ENCODE peak calls at places on chromosomes 6 and 20, in ten cellular contexts. S is thyroid gland, W is AG04449, B is cardiac muscle cell, Y is vagina, K is upper lobe of right lung, U is fibroblast of pulmonary artery, N is psoas muscle, T is A549, G is Peyer's patch. R is an unnamed sample.

GRCh38 chr20:63472159-63472811 is at the start of gene KCNQ2:
- DNase-seq in S (no peak), W (no peak), B (no peak), Y (no peak), K (no peak), U (no peak), N (no peak), T (no peak), G (no peak), R (no peak)

GRCh38 chr20:11395581-11395980 is 522.1 kb upstream of the BTBD3 start:
- DNase-seq in S (no peak), W (no peak), B (no peak), Y (no peak), K (no peak), U (no peak), N (no peak), T (no peak), G (no peak), R (no peak)

GRCh38 chr6:22036267-22036666 is 260.6 kb downstream of the PRL start:
- DNase-seq in S (peak), W (no peak), B (peak), Y (no peak), K (no peak), U (peak), N (no peak), T (peak), G (no peak), R (no peak)

GRCh38 chr20:20694591-20694990 is 17.9 kb downstream of the RALGAPA2 start:
- DNase-seq in S (peak), W (no peak), B (no peak), Y (no peak), K (no peak), U (no peak), N (no peak), T (no peak), G (no peak), R (no peak)

GRCh38 chr20:2742934-2743559 is 50.5 kb downstream of the EBF4 start:
- DNase-seq in S (peak), W (no peak), B (peak), Y (peak), K (peak), U (peak), N (no peak), T (peak), G (peak), R (peak)

GRCh38 chr20:14956026-14956425 is 618.6 kb upstream of the FLRT3 start:
- DNase-seq in S (no peak), W (no peak), B (no peak), Y (no peak), K (no peak), U (no peak), N (no peak), T (no peak), G (no peak), R (no peak)

GRCh38 chr20:38173237-38174156 is 8.4 kb upstream of the TGM2 start:
- DNase-seq in S (no peak), W (peak), B (peak), Y (no peak), K (peak), U (peak), N (peak), T (peak), G (peak), R (peak)

GRCh38 chr6:166430269-166430668 is 47.5 kb upstream of the MPC1 start:
- DNase-seq in S (no peak), W (no peak), B (no peak), Y (peak), K (peak), U (no peak), N (no peak), T (no peak), G (peak), R (no peak)

GRCh38 chr6:77124604-77125003 is 338.7 kb downstream of the HTR1B start:
- DNase-seq in S (no peak), W (no peak), B (peak), Y (no peak), K (no peak), U (peak), N (no peak), T (no peak), G (no peak), R (no peak)

GRCh38 chr20:48603819-48604405 is 223.9 kb downstream of the PREX1 start:
- DNase-seq in S (no peak), W (no peak), B (no peak), Y (no peak), K (peak), U (no peak), N (no peak), T (no peak), G (peak), R (no peak)

GRCh38 chr6:93849857-93850256 is 430.5 kb upstream of the EPHA7 start:
- DNase-seq in S (no peak), W (no peak), B (no peak), Y (no peak), K (no peak), U (no peak), N (no peak), T (no peak), G (no peak), R (no peak)

GRCh38 chr20:6959900-6960312 is 192.4 kb downstream of the BMP2 start:
- DNase-seq in S (no peak), W (no peak), B (peak), Y (no peak), K (no peak), U (no peak), N (no peak), T (no peak), G (no peak), R (no peak)

GRCh38 chr6:48151142-48151541 is 40.1 kb upstream of the PTCHD4 start:
- DNase-seq in S (no peak), W (no peak), B (peak), Y (no peak), K (no peak), U (peak), N (no peak), T (no peak), G (no peak), R (no peak)

GRCh38 chr6:131216277-131216676 is 81.0 kb downstream of the AKAP7 start:
- DNase-seq in S (no peak), W (no peak), B (peak), Y (no peak), K (no peak), U (peak), N (no peak), T (no peak), G (no peak), R (no peak)

GRCh38 chr6:133964052-133964451 is 11.0 kb downstream of the TBPL1 start:
- DNase-seq in S (no peak), W (peak), B (peak), Y (no peak), K (no peak), U (peak), N (no peak), T (no peak), G (no peak), R (no peak)

GRCh38 chr6:86477510-86478166 is 459.7 kb upstream of the HTR1E start:
- DNase-seq in S (peak), W (no peak), B (no peak), Y (no peak), K (no peak), U (no peak), N (no peak), T (no peak), G (no peak), R (no peak)

GRCh38 chr6:85756982-85757381 is 114.3 kb upstream of the SYNCRIP start:
- DNase-seq in S (no peak), W (no peak), B (peak), Y (no peak), K (no peak), U (peak), N (no peak), T (peak), G (no peak), R (peak)

GRCh38 chr6:28867078-28867414 is 56.7 kb downstream of the TRIM27 start:
- DNase-seq in S (no peak), W (no peak), B (peak), Y (no peak), K (no peak), U (peak), N (no peak), T (no peak), G (no peak), R (no peak)

GRCh38 chr20:33909331-33909921 is 84.3 kb upstream of the RALY start:
- DNase-seq in S (peak), W (peak), B (peak), Y (no peak), K (no peak), U (peak), N (no peak), T (peak), G (no peak), R (peak)

GRCh38 chr20:24273251-24273650 is 196.2 kb upstream of the SYNDIG1 start:
- DNase-seq in S (no peak), W (no peak), B (no peak), Y (no peak), K (no peak), U (no peak), N (no peak), T (no peak), G (no peak), R (no peak)

GRCh38 chr6:115898246-115898645 is 162.4 kb downstream of the FRK start:
- DNase-seq in S (no peak), W (no peak), B (no peak), Y (no peak), K (no peak), U (no peak), N (no peak), T (no peak), G (no peak), R (no peak)

GRCh38 chr20:49712918-49713778 is 530 bp downstream of the B4GALT5 start:
- DNase-seq in S (peak), W (no peak), B (no peak), Y (no peak), K (peak), U (peak), N (peak), T (peak), G (peak), R (no peak)

GRCh38 chr6:6315660-6316059 is 4.8 kb downstream of the F13A1 start:
- DNase-seq in S (peak), W (no peak), B (peak), Y (no peak), K (no peak), U (peak), N (no peak), T (peak), G (peak), R (peak)

GRCh38 chr6:7590918-7591302 is 912 bp downstream of the SNRNP48 start:
- DNase-seq in S (peak), W (no peak), B (no peak), Y (no peak), K (no peak), U (peak), N (no peak), T (no peak), G (peak), R (no peak)

GRCh38 chr6:41713650-41714291 is 21.6 kb downstream of the TFEB start:
- DNase-seq in S (peak), W (no peak), B (no peak), Y (no peak), K (no peak), U (no peak), N (peak), T (peak), G (peak), R (no peak)

GRCh38 chr6:41714556-41715273 is 20.7 kb downstream of the TFEB start:
- DNase-seq in S (peak), W (no peak), B (no peak), Y (no peak), K (no peak), U (no peak), N (no peak), T (no peak), G (no peak), R (no peak)

GRCh38 chr6:41711323-41712038 is 23.9 kb downstream of the TFEB start:
- DNase-seq in S (peak), W (no peak), B (no peak), Y (no peak), K (no peak), U (no peak), N (no peak), T (no peak), G (no peak), R (no peak)

GRCh38 chr6:41713161-41713649 is 22.2 kb downstream of the TFEB start:
- DNase-seq in S (peak), W (no peak), B (no peak), Y (no peak), K (peak), U (peak), N (peak), T (peak), G (no peak), R (no peak)

DNA sequence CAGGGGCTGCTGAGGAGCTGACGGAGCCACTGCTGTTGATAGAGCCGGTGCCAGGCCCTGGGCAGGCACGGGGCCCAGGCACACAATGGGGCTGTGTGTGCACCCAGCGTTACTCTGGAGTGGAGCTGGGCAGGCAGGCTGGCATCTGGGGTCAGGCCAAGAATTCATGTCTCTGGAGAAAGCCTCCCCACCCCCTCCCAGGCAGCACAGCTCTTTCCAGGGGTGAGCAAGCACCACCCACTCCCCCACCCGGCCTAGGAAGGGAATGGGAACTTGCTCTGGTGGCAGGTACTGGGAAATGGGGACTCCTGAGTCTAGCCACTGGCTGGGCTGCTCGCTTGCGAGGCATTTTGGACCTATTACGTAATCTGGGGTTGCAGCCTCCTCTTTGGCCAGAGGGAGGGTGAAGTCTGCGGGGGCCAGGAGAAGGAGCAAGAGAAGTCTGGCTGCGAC is 22.7 kb downstream of the TFEB start:
- DNase-seq in S (peak), W (no peak), B (no peak), Y (no peak), K (peak), U (peak), N (peak), T (peak), G (no peak), R (no peak)
- TF ChIP-seq CTCF in S (no peak), W (no peak), B (no peak), Y (no peak), K (no peak), U (no peak), N (no peak), T (no peak), G (no peak), R (no peak)

DNA sequence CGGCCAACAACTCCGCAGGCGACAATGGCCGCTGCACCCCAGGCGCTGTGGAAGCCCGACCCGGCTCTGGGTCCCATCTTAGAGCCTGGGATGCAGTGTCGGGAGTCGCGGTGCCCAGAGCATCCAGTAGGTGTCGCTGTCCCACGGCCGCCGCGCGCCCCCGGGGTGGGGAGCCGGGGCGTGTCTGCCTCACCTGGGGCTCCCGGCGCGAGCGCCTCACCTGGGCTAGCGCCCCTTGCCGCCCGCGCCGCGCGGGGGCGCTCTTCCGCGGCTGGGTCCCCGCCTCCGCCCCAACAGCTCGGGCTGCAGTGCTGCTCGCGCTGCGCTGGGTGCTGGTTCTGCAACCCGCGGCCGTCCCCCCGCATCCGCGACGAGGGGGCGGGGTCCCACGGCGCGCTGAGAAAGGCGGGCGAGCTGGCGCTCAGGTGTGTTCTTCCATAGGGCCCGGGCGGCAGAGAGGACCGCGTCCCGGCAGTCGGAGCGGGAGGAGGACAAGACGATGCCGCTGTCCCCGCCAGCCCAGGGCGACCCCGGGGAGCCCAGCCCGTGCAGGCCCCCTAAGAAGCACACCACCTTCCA is at the start of gene CRYBG1:
- DNase-seq in S (peak), W (no peak), B (peak), Y (no peak), K (peak), U (peak), N (peak), T (peak), G (peak), R (no peak)
- H3K4me3 ChIP-seq in S (peak), W (peak), B (peak), Y (peak), K (peak), U (peak), N (peak), T (peak), G (peak), R (peak)

GRCh38 chr6:26408828-26409730 is 7.0 kb downstream of the BTN3A1 start:
- DNase-seq in S (no peak), W (no peak), B (no peak), Y (no peak), K (no peak), U (no peak), N (no peak), T (no peak), G (no peak), R (no peak)
- TF ChIP-seq CTCF in S (no peak), W (no peak), B (no peak), Y (no peak), K (no peak), U (no peak), N (no peak), T (no peak), G (no peak), R (no peak)

GRCh38 chr6:170093658-170094596 is 197.0 kb downstream of the DLL1 start:
- DNase-seq in S (no peak), W (no peak), B (no peak), Y (no peak), K (peak), U (no peak), N (no peak), T (no peak), G (peak), R (no peak)

GRCh38 chr6:170091000-170091638 is 199.8 kb downstream of the DLL1 start:
- DNase-seq in S (no peak), W (no peak), B (no peak), Y (no peak), K (no peak), U (no peak), N (no peak), T (no peak), G (peak), R (no peak)

GRCh38 chr6:170091639-170092579 is 199.0 kb downstream of the DLL1 start:
- DNase-seq in S (no peak), W (no peak), B (no peak), Y (no peak), K (no peak), U (no peak), N (no peak), T (no peak), G (peak), R (no peak)

GRCh38 chr6:170093276-170093657 is 197.6 kb downstream of the DLL1 start:
- DNase-seq in S (no peak), W (no peak), B (no peak), Y (no peak), K (peak), U (no peak), N (no peak), T (no peak), G (no peak), R (no peak)

GRCh38 chr6:170092826-170093225 is 198.1 kb downstream of the DLL1 start:
- DNase-seq in S (no peak), W (no peak), B (no peak), Y (no peak), K (no peak), U (no peak), N (no peak), T (no peak), G (no peak), R (no peak)
- H3K4me3 ChIP-seq in S (no peak), W (no peak), B (no peak), Y (no peak), K (no peak), U (no peak), N (no peak), T (no peak), G (no peak), R (no peak)

GRCh38 chr6:1264619-1265445 is 47.1 kb upstream of the FOXQ1 start:
- DNase-seq in S (no peak), W (no peak), B (no peak), Y (no peak), K (no peak), U (no peak), N (no peak), T (no peak), G (no peak), R (no peak)

GRCh38 chr6:1263850-1264377 is 48.0 kb upstream of the FOXQ1 start:
- DNase-seq in S (no peak), W (no peak), B (no peak), Y (no peak), K (no peak), U (no peak), N (no peak), T (no peak), G (no peak), R (no peak)

GRCh38 chr6:1266686-1267056 is 45.2 kb upstream of the FOXQ1 start:
- DNase-seq in S (no peak), W (no peak), B (no peak), Y (no peak), K (no peak), U (no peak), N (no peak), T (no peak), G (no peak), R (no peak)

GRCh38 chr6:1262704-1263038 is 49.2 kb upstream of the FOXQ1 start:
- DNase-seq in S (no peak), W (no peak), B (no peak), Y (no peak), K (no peak), U (no peak), N (no peak), T (no peak), G (no peak), R (no peak)

DNA sequence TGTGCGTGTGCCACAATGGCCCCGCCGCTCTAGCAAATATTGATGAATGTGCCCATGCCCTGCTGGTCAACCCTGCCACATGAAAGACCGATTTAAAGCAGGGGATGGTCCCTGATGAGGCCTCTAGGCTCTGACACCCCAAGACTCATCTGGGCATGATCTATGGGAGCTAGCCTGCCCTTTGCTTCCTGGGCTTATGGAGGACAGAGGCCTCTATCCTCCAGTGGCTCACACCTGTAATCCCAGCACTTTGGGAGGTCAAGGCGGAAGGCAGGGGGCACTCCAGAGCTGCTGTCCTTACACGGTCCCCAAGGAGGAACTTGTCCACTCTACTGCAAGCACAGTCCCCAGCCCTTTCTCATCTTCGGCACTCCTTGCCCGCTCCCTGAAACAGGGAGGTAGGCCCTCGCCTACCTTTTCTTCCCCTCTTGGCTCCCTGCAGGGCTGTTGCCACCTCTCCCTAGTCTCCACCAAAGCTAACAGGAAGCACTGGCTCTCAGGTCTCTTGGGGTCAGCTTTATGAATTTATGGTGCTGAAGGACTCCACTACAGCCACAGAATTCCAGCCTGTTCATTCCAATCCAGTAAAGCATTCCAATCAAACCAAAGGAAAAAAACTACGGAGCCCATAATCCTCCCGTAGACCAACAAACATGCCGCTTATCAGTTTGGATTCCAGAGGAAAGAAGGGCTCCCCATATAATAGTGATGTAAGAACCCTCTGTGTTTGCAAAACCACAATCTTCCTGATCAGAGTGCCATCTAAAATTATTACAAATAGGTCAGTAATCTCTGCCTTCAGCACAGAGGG is 48.7 kb upstream of the FOXQ1 start:
- DNase-seq in S (no peak), W (no peak), B (peak), Y (no peak), K (peak), U (no peak), N (no peak), T (no peak), G (no peak), R (no peak)
- TF ChIP-seq CTCF in S (no peak), W (no peak), B (no peak), Y (no peak), K (peak), U (no peak), N (no peak), T (no peak), G (no peak), R (peak)

R was measured in HFF-Myc.